ENCODE peak calls at places on chromosome 6, in nine cellular contexts. Z is A549; I is spleen; W is right cardiac atrium; T is fibroblast of lung; S is neural progenitor cell; H is CD4-positive, alpha-beta T cell; V is heart left ventricle; B is CD4-positive, CD25-positive, alpha-beta regulatory T cell. O is an unnamed sample. For H3K9me3, the result is how much of the 10 kb centered on the place peaks cover.

GRCh38 chr6:36949636-36950035 is 4.9 kb upstream of the PI16 start:
- DNase-seq in H (no peak), B (no peak), W (no peak), S (no peak), T (peak), V (no peak), I (no peak), Z (no peak), O (no peak)

GRCh38 chr6:85920782-85921181 is 278.1 kb upstream of the SYNCRIP start:
- DNase-seq in H (no peak), T (no peak), S (peak), W (no peak), V (peak), I (no peak), Z (no peak), B (no peak), O (no peak)

GRCh38 chr6:131763749-131764148 is 44.1 kb upstream of the ENPP1 start:
- DNase-seq in T (no peak), Z (no peak), S (no peak), H (no peak), W (no peak), V (no peak), B (no peak), I (no peak), O (no peak)

GRCh38 chr6:160420253-160420968 is 72.2 kb downstream of the SLC22A3 start:
- DNase-seq in W (no peak), I (no peak), B (no peak), H (no peak), T (no peak), Z (no peak), S (no peak), V (no peak), O (no peak)

GRCh38 chr6:111522393-111523020 is 39.5 kb upstream of the REV3L start:
- DNase-seq in W (no peak), S (no peak), H (no peak), I (no peak), V (no peak), Z (no peak), T (no peak), B (no peak), O (no peak)

GRCh38 chr6:33613794-33614166 is 7.3 kb upstream of the ITPR3 start:
- DNase-seq in Z (no peak), H (no peak), W (peak), B (no peak), S (no peak), V (no peak), T (peak), I (no peak), O (no peak)

GRCh38 chr6:112502348-112503130 is 155.4 kb downstream of the RFPL4B start:
- DNase-seq in H (no peak), V (no peak), I (no peak), S (peak), T (peak), B (no peak), Z (no peak), W (no peak), O (no peak)

GRCh38 chr6:149752600-149752999 is 3.1 kb downstream of the PCMT1 start:
- DNase-seq in Z (no peak), V (no peak), H (no peak), I (no peak), S (no peak), T (no peak), B (no peak), W (no peak), O (no peak)

GRCh38 chr6:157744202-157744601 is 78.8 kb upstream of the SNX9 start:
- DNase-seq in B (no peak), S (no peak), Z (no peak), T (no peak), H (no peak), W (no peak), I (no peak), V (no peak), O (no peak)

GRCh38 chr6:148169701-148170100 is 172.9 kb upstream of the SASH1 start:
- DNase-seq in V (no peak), Z (no peak), B (no peak), T (no peak), H (no peak), I (no peak), S (peak), W (no peak), O (no peak)

GRCh38 chr6:167709196-167709595 is 117.5 kb upstream of the AFDN start:
- DNase-seq in S (no peak), H (no peak), Z (no peak), W (no peak), T (no peak), I (peak), B (no peak), V (no peak), O (no peak)
- H3K9me3 ChIP-seq in S (under half), H (under half), Z (under half), W (under half), T (under half), I (under half), B (under half), V (under half), O (under half)

GRCh38 chr6:168275168-168275567 is 44.4 kb downstream of the DACT2 start:
- DNase-seq in Z (no peak), I (no peak), V (no peak), T (no peak), S (no peak), B (no peak), W (no peak), H (no peak), O (no peak)

GRCh38 chr6:168272379-168273011 is 47.1 kb downstream of the DACT2 start:
- DNase-seq in W (no peak), Z (no peak), H (no peak), B (no peak), V (no peak), I (no peak), S (peak), T (no peak), O (no peak)

GRCh38 chr6:168273483-168274045 is 46.0 kb downstream of the DACT2 start:
- DNase-seq in I (no peak), V (no peak), H (no peak), W (no peak), S (peak), Z (peak), B (no peak), T (no peak), O (no peak)

GRCh38 chr6:168276576-168277273 is 42.9 kb downstream of the DACT2 start:
- DNase-seq in H (no peak), W (no peak), B (no peak), I (peak), S (no peak), Z (no peak), V (no peak), T (no peak), O (no peak)

GRCh38 chr6:168274046-168274952 is 45.3 kb downstream of the DACT2 start:
- DNase-seq in S (no peak), T (no peak), I (no peak), B (no peak), Z (peak), H (no peak), V (no peak), W (no peak), O (no peak)
- H3K9me3 ChIP-seq in S (under half), T (under half), I (under half), B (under half), Z (under half), H (under half), V (under half), W (under half), O (under half)

DNA sequence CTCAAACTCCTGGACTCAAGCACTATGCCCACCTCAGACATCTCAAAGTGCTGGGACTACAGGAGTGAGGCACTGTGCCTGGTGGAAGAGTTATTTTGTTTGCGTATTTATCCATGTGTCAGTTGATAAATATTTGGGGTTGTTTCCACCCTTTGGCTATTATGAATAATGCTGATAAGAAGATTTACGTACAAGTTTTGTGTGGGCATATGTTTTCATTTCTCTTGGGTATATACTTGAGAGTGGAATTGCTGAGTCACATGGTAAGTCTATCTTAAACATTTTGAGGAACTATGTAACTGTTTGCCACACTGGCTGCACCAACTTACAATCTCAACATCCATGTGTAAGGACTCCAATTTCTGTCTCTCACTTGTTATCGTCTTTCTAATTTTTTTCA is 200.3 kb downstream of the RNGTT start:
- DNase-seq in H (no peak), I (no peak), V (no peak), T (peak), B (no peak), S (no peak), Z (no peak), W (no peak), O (no peak)
- H3K9me3 ChIP-seq in H (under half), I (under half), V (under half), T (under half), B (under half), S (under half), Z (under half), W (under half), O (under half)

GRCh38 chr6:145789443-145789842 is 25.2 kb downstream of the FBXO30 start:
- DNase-seq in B (no peak), Z (no peak), S (no peak), I (no peak), W (peak), V (no peak), H (no peak), T (no peak), O (no peak)
- H3K9me3 ChIP-seq in B (under half), Z (under half), S (under half), I (under half), W (under half), V (under half), H (under half), T (under half), O (under half)

DNA sequence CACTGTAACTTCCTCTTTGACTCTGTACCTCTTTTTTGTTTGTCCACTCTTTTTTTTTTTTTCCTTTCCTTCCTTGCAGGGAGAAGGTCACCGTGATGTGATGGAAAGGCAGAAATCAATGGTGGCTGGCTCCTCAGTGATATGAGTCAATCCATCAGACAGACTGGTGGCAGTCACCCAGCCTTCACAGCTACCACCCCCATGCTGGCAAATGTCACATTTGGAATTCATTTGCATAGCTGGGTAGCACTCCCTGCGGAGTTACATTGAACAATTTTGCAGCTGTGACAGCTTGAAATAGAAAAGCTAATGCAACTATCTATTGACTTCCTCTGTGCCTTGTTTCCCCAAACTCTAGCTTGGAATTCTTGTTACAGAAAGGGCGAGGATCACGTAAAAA is 668.5 kb downstream of the C6orf118 start:
- DNase-seq in V (no peak), Z (no peak), H (no peak), I (no peak), T (no peak), B (no peak), S (no peak), W (no peak), O (no peak)
- H3K9me3 ChIP-seq in V (under half), Z (under half), H (under half), I (under half), T (under half), B (under half), S (under half), W (under half), O (under half)

GRCh38 chr6:28777147-28777461 is 146.7 kb downstream of the TRIM27 start:
- DNase-seq in I (no peak), W (no peak), S (no peak), V (no peak), B (no peak), Z (no peak), H (no peak), T (no peak), O (no peak)

GRCh38 chr6:28776269-28777146 is 147.3 kb downstream of the TRIM27 start:
- DNase-seq in T (no peak), W (no peak), V (no peak), S (peak), B (no peak), H (no peak), I (no peak), Z (no peak), O (no peak)

GRCh38 chr6:28774292-28775051 is 149.3 kb downstream of the TRIM27 start:
- DNase-seq in H (no peak), Z (no peak), V (no peak), S (no peak), I (no peak), T (no peak), W (no peak), B (no peak), O (no peak)

GRCh38 chr6:28775052-28775376 is 148.8 kb downstream of the TRIM27 start:
- DNase-seq in T (no peak), Z (no peak), W (no peak), H (no peak), S (no peak), V (no peak), I (no peak), B (no peak), O (no peak)

GRCh38 chr6:28775405-28776129 is 148.2 kb downstream of the TRIM27 start:
- DNase-seq in Z (no peak), T (no peak), V (no peak), H (no peak), B (no peak), I (no peak), S (peak), W (no peak), O (no peak)
- H3K9me3 ChIP-seq in Z (under half), T (under half), V (under half), H (under half), B (under half), I (under half), S (under half), W (under half), O (under half)

GRCh38 chr6:7776509-7776908 is 50.6 kb downstream of the BMP6 start:
- DNase-seq in W (no peak), V (no peak), S (no peak), H (no peak), I (no peak), Z (no peak), B (no peak), T (no peak), O (no peak)
- H3K9me3 ChIP-seq in W (under half), V (under half), S (under half), H (under half), I (under half), Z (under half), B (under half), T (under half), O (under half)

DNA sequence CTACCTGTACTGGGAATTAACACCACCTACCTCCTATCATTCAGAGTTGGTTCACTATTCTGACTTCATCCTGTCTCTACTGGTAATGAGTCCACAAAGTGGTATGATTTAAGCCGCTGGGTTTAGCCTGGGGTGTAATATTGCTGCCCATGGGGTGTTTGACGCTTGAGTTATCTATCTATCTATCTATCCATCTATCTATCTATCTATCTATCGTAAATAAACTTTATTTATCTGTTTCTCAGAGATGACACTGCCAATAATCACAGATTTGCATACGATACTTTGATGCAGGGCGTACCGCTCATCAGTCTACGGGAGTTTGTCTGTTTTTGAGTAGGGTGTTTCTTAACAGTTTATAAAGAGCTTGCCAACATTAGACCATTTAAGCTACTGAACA is 73.6 kb upstream of the ZNF184 start:
- DNase-seq in S (no peak), B (no peak), W (no peak), T (no peak), I (no peak), H (no peak), V (no peak), Z (no peak), O (no peak)
- H3K9me3 ChIP-seq in S (under half), B (under half), W (under half), T (under half), I (under half), H (under half), V (under half), Z (under half), O (under half)

GRCh38 chr6:155341130-155341828 is 27.0 kb upstream of the TFB1M start:
- DNase-seq in W (no peak), S (no peak), I (no peak), B (no peak), T (peak), V (no peak), H (no peak), Z (no peak), O (no peak)
- H3K9me3 ChIP-seq in W (under half), S (under half), I (under half), B (under half), T (under half), V (under half), H (under half), Z (under half), O (under half)

O was measured in T-helper 17 cell.